ENCODE peak calls at places on chromosome 7, in ten cellular contexts. One of them, this sample, is unnamed.

GRCh38 chr7:114622189-114622588 is 207.6 kb downstream of the FOXP2 start:
- DNase-seq in stimulated activated CD8-positive, alpha-beta memory T cell treated with anti-CD3 and anti-CD28 coated beads, Interleukin-12 subunit alpha, Interleukin-12 subunit beta, amount 100 ng/mL, for 1 hour: no peak
- DNase-seq in type B pancreatic cell: no peak
- DNase-seq in GM12865: no peak
- DNase-seq in kidney glomerular epithelial cell: no peak
- DNase-seq in HFF-Myc: no peak
- DNase-seq in Caki2: no peak
- DNase-seq in occipital lobe: no peak
- DNase-seq in EL: no peak
- DNase-seq in endodermal cell: no peak
- DNase-seq in this sample: no peak

GRCh38 chr7:518630-519428 is 817 bp downstream of the PDGFA start:
- DNase-seq in HFF-Myc: no peak
- DNase-seq in EL: peak; percentile 78
- DNase-seq in occipital lobe: peak; percentile 85
- DNase-seq in kidney glomerular epithelial cell: peak; percentile 59
- DNase-seq in type B pancreatic cell: no peak
- DNase-seq in endodermal cell: peak; percentile 88
- DNase-seq in stimulated activated CD8-positive, alpha-beta memory T cell treated with anti-CD3 and anti-CD28 coated beads, Interleukin-12 subunit alpha, Interleukin-12 subunit beta, amount 100 ng/mL, for 1 hour: no peak
- DNase-seq in Caki2: peak; percentile 85
- DNase-seq in GM12865: peak; percentile 43
- DNase-seq in this sample: no peak

GRCh38 chr7:73433924-73434700 is 534 bp downstream of the FZD9 start:
- DNase-seq in endodermal cell: peak; percentile 83
- DNase-seq in Caki2: no peak
- DNase-seq in occipital lobe: no peak
- DNase-seq in GM12865: no peak
- DNase-seq in stimulated activated CD8-positive, alpha-beta memory T cell treated with anti-CD3 and anti-CD28 coated beads, Interleukin-12 subunit alpha, Interleukin-12 subunit beta, amount 100 ng/mL, for 1 hour: no peak
- DNase-seq in type B pancreatic cell: no peak
- DNase-seq in EL: no peak
- DNase-seq in HFF-Myc: no peak
- DNase-seq in kidney glomerular epithelial cell: no peak
- DNase-seq in this sample: no peak

GRCh38 chr7:2452074-2452507 is 24.1 kb downstream of the GRIFIN start:
- DNase-seq in HFF-Myc: no peak
- DNase-seq in occipital lobe: no peak
- DNase-seq in Caki2: peak; percentile 16
- DNase-seq in kidney glomerular epithelial cell: no peak
- DNase-seq in endodermal cell: peak; percentile 61
- DNase-seq in EL: no peak
- DNase-seq in type B pancreatic cell: no peak
- DNase-seq in stimulated activated CD8-positive, alpha-beta memory T cell treated with anti-CD3 and anti-CD28 coated beads, Interleukin-12 subunit alpha, Interleukin-12 subunit beta, amount 100 ng/mL, for 1 hour: no peak
- DNase-seq in GM12865: no peak
- DNase-seq in this sample: no peak

GRCh38 chr7:153432056-153432455 is 620.1 kb upstream of the DPP6 start:
- DNase-seq in endodermal cell: peak; percentile 76
- DNase-seq in EL: no peak
- DNase-seq in kidney glomerular epithelial cell: no peak
- DNase-seq in type B pancreatic cell: no peak
- DNase-seq in occipital lobe: no peak
- DNase-seq in GM12865: no peak
- DNase-seq in Caki2: no peak
- DNase-seq in HFF-Myc: no peak
- DNase-seq in stimulated activated CD8-positive, alpha-beta memory T cell treated with anti-CD3 and anti-CD28 coated beads, Interleukin-12 subunit alpha, Interleukin-12 subunit beta, amount 100 ng/mL, for 1 hour: no peak
- DNase-seq in this sample: no peak

GRCh38 chr7:45078199-45078681 is 10.5 kb downstream of the NACAD start:
- DNase-seq in EL: no peak
- DNase-seq in occipital lobe: no peak
- DNase-seq in endodermal cell: peak; percentile 57
- DNase-seq in HFF-Myc: no peak
- DNase-seq in Caki2: no peak
- DNase-seq in GM12865: no peak
- DNase-seq in kidney glomerular epithelial cell: no peak
- DNase-seq in stimulated activated CD8-positive, alpha-beta memory T cell treated with anti-CD3 and anti-CD28 coated beads, Interleukin-12 subunit alpha, Interleukin-12 subunit beta, amount 100 ng/mL, for 1 hour: no peak
- DNase-seq in type B pancreatic cell: no peak
- DNase-seq in this sample: no peak

GRCh38 chr7:42236266-42237161 is 495 bp downstream of the GLI3 start:
- DNase-seq in type B pancreatic cell: peak; percentile 80
- DNase-seq in kidney glomerular epithelial cell: no peak
- DNase-seq in Caki2: peak; percentile 69
- DNase-seq in stimulated activated CD8-positive, alpha-beta memory T cell treated with anti-CD3 and anti-CD28 coated beads, Interleukin-12 subunit alpha, Interleukin-12 subunit beta, amount 100 ng/mL, for 1 hour: no peak
- DNase-seq in GM12865: no peak
- DNase-seq in EL: peak; percentile 75
- DNase-seq in occipital lobe: no peak
- DNase-seq in endodermal cell: peak; percentile 85
- DNase-seq in HFF-Myc: no peak
- DNase-seq in this sample: no peak

GRCh38 chr7:130821864-130822263 is 87.9 kb upstream of the KLF14 start:
- DNase-seq in occipital lobe: no peak
- DNase-seq in stimulated activated CD8-positive, alpha-beta memory T cell treated with anti-CD3 and anti-CD28 coated beads, Interleukin-12 subunit alpha, Interleukin-12 subunit beta, amount 100 ng/mL, for 1 hour: no peak
- DNase-seq in EL: peak; percentile 46
- DNase-seq in endodermal cell: no peak
- DNase-seq in Caki2: no peak
- DNase-seq in GM12865: no peak
- DNase-seq in type B pancreatic cell: no peak
- DNase-seq in HFF-Myc: no peak
- DNase-seq in kidney glomerular epithelial cell: no peak
- DNase-seq in this sample: no peak

GRCh38 chr7:154748387-154748786 is 254.5 kb downstream of the PAXIP1 start:
- DNase-seq in stimulated activated CD8-positive, alpha-beta memory T cell treated with anti-CD3 and anti-CD28 coated beads, Interleukin-12 subunit alpha, Interleukin-12 subunit beta, amount 100 ng/mL, for 1 hour: no peak
- DNase-seq in occipital lobe: no peak
- DNase-seq in EL: no peak
- DNase-seq in HFF-Myc: no peak
- DNase-seq in type B pancreatic cell: no peak
- DNase-seq in Caki2: no peak
- DNase-seq in kidney glomerular epithelial cell: no peak
- DNase-seq in endodermal cell: no peak
- DNase-seq in GM12865: no peak
- DNase-seq in this sample: no peak

GRCh38 chr7:90298145-90299038 is 22.7 kb downstream of the FAM237B start:
- DNase-seq in kidney glomerular epithelial cell: peak; percentile 56
- DNase-seq in endodermal cell: no peak
- DNase-seq in type B pancreatic cell: no peak
- DNase-seq in stimulated activated CD8-positive, alpha-beta memory T cell treated with anti-CD3 and anti-CD28 coated beads, Interleukin-12 subunit alpha, Interleukin-12 subunit beta, amount 100 ng/mL, for 1 hour: no peak
- DNase-seq in occipital lobe: no peak
- DNase-seq in GM12865: peak; percentile 26
- DNase-seq in Caki2: peak; percentile 21
- DNase-seq in HFF-Myc: peak; percentile 42
- DNase-seq in EL: peak; percentile 65
- DNase-seq in this sample: peak; percentile 25

GRCh38 chr7:27636326-27637006 is 26.2 kb downstream of the HIBADH start:
- DNase-seq in EL: no peak
- DNase-seq in type B pancreatic cell: no peak
- DNase-seq in stimulated activated CD8-positive, alpha-beta memory T cell treated with anti-CD3 and anti-CD28 coated beads, Interleukin-12 subunit alpha, Interleukin-12 subunit beta, amount 100 ng/mL, for 1 hour: no peak
- DNase-seq in kidney glomerular epithelial cell: no peak
- DNase-seq in GM12865: no peak
- DNase-seq in Caki2: no peak
- DNase-seq in occipital lobe: no peak
- DNase-seq in endodermal cell: no peak
- DNase-seq in HFF-Myc: no peak
- DNase-seq in this sample: no peak

GRCh38 chr7:38558786-38559185 is 72.4 kb downstream of the AMPH start:
- DNase-seq in kidney glomerular epithelial cell: no peak
- DNase-seq in EL: no peak
- DNase-seq in GM12865: no peak
- DNase-seq in occipital lobe: no peak
- DNase-seq in type B pancreatic cell: no peak
- DNase-seq in Caki2: no peak
- DNase-seq in HFF-Myc: no peak
- DNase-seq in endodermal cell: no peak
- DNase-seq in stimulated activated CD8-positive, alpha-beta memory T cell treated with anti-CD3 and anti-CD28 coated beads, Interleukin-12 subunit alpha, Interleukin-12 subunit beta, amount 100 ng/mL, for 1 hour: no peak
- DNase-seq in this sample: no peak

GRCh38 chr7:37947840-37948198 is 27.4 kb downstream of the EPDR1 start:
- DNase-seq in endodermal cell: no peak
- DNase-seq in occipital lobe: no peak
- DNase-seq in EL: no peak
- DNase-seq in type B pancreatic cell: no peak
- DNase-seq in GM12865: no peak
- DNase-seq in Caki2: no peak
- DNase-seq in HFF-Myc: no peak
- DNase-seq in kidney glomerular epithelial cell: no peak
- DNase-seq in stimulated activated CD8-positive, alpha-beta memory T cell treated with anti-CD3 and anti-CD28 coated beads, Interleukin-12 subunit alpha, Interleukin-12 subunit beta, amount 100 ng/mL, for 1 hour: no peak
- DNase-seq in this sample: no peak

GRCh38 chr7:7221602-7222038 is 39.3 kb downstream of the C1GALT1 start:
- DNase-seq in Caki2: peak; percentile 44
- DNase-seq in GM12865: no peak
- DNase-seq in endodermal cell: no peak
- DNase-seq in occipital lobe: no peak
- DNase-seq in HFF-Myc: peak; percentile 43
- DNase-seq in kidney glomerular epithelial cell: peak; percentile 33
- DNase-seq in EL: peak; percentile 84
- DNase-seq in stimulated activated CD8-positive, alpha-beta memory T cell treated with anti-CD3 and anti-CD28 coated beads, Interleukin-12 subunit alpha, Interleukin-12 subunit beta, amount 100 ng/mL, for 1 hour: no peak
- DNase-seq in type B pancreatic cell: no peak
- DNase-seq in this sample: peak; percentile 37

GRCh38 chr7:68176974-68177373 is 1180.3 kb downstream of the TYW1 start:
- DNase-seq in kidney glomerular epithelial cell: peak; percentile 80
- DNase-seq in endodermal cell: peak; percentile 93
- DNase-seq in GM12865: peak; percentile 31
- DNase-seq in Caki2: peak; percentile 90
- DNase-seq in stimulated activated CD8-positive, alpha-beta memory T cell treated with anti-CD3 and anti-CD28 coated beads, Interleukin-12 subunit alpha, Interleukin-12 subunit beta, amount 100 ng/mL, for 1 hour: no peak
- DNase-seq in occipital lobe: no peak
- DNase-seq in type B pancreatic cell: no peak
- DNase-seq in EL: peak; percentile 1
- DNase-seq in HFF-Myc: no peak
- DNase-seq in this sample: peak; percentile 1

GRCh38 chr7:36023025-36023424 is 130.0 kb upstream of the EEPD1 start:
- DNase-seq in HFF-Myc: no peak
- DNase-seq in endodermal cell: peak; percentile 4
- DNase-seq in kidney glomerular epithelial cell: no peak
- DNase-seq in GM12865: no peak
- DNase-seq in Caki2: no peak
- DNase-seq in type B pancreatic cell: no peak
- DNase-seq in occipital lobe: no peak
- DNase-seq in EL: no peak
- DNase-seq in stimulated activated CD8-positive, alpha-beta memory T cell treated with anti-CD3 and anti-CD28 coated beads, Interleukin-12 subunit alpha, Interleukin-12 subunit beta, amount 100 ng/mL, for 1 hour: no peak
- DNase-seq in this sample: no peak

GRCh38 chr7:135168489-135169140 is 1.9 kb downstream of the CYREN start:
- DNase-seq in stimulated activated CD8-positive, alpha-beta memory T cell treated with anti-CD3 and anti-CD28 coated beads, Interleukin-12 subunit alpha, Interleukin-12 subunit beta, amount 100 ng/mL, for 1 hour: no peak
- DNase-seq in kidney glomerular epithelial cell: no peak
- DNase-seq in type B pancreatic cell: no peak
- DNase-seq in endodermal cell: no peak
- DNase-seq in GM12865: no peak
- DNase-seq in occipital lobe: no peak
- DNase-seq in EL: no peak
- DNase-seq in Caki2: no peak
- DNase-seq in HFF-Myc: no peak
- DNase-seq in this sample: no peak

GRCh38 chr7:104900525-104900924 is 113.5 kb upstream of the KMT2E start:
- DNase-seq in HFF-Myc: no peak
- DNase-seq in endodermal cell: no peak
- DNase-seq in type B pancreatic cell: no peak
- DNase-seq in EL: no peak
- DNase-seq in occipital lobe: no peak
- DNase-seq in Caki2: no peak
- DNase-seq in kidney glomerular epithelial cell: no peak
- DNase-seq in GM12865: no peak
- DNase-seq in stimulated activated CD8-positive, alpha-beta memory T cell treated with anti-CD3 and anti-CD28 coated beads, Interleukin-12 subunit alpha, Interleukin-12 subunit beta, amount 100 ng/mL, for 1 hour: no peak
- DNase-seq in this sample: no peak

GRCh38 chr7:39557222-39557621 is 9.0 kb upstream of the YAE1 start:
- DNase-seq in EL: no peak
- DNase-seq in type B pancreatic cell: no peak
- DNase-seq in kidney glomerular epithelial cell: no peak
- DNase-seq in endodermal cell: no peak
- DNase-seq in Caki2: no peak
- DNase-seq in stimulated activated CD8-positive, alpha-beta memory T cell treated with anti-CD3 and anti-CD28 coated beads, Interleukin-12 subunit alpha, Interleukin-12 subunit beta, amount 100 ng/mL, for 1 hour: no peak
- DNase-seq in GM12865: no peak
- DNase-seq in HFF-Myc: no peak
- DNase-seq in occipital lobe: no peak
- DNase-seq in this sample: no peak

GRCh38 chr7:116395125-116395791 is 104.3 kb upstream of the CAV2 start:
- DNase-seq in EL: peak; percentile 88
- DNase-seq in Caki2: peak; percentile 75
- DNase-seq in HFF-Myc: peak; percentile 43
- DNase-seq in stimulated activated CD8-positive, alpha-beta memory T cell treated with anti-CD3 and anti-CD28 coated beads, Interleukin-12 subunit alpha, Interleukin-12 subunit beta, amount 100 ng/mL, for 1 hour: no peak
- DNase-seq in occipital lobe: no peak
- DNase-seq in endodermal cell: peak; percentile 56
- DNase-seq in type B pancreatic cell: no peak
- DNase-seq in kidney glomerular epithelial cell: peak; percentile 85
- DNase-seq in GM12865: no peak
- DNase-seq in this sample: peak; percentile 57

GRCh38 chr7:92061154-92061553 is 73.1 kb downstream of the CYP51A1 start:
- DNase-seq in kidney glomerular epithelial cell: no peak
- DNase-seq in EL: no peak
- DNase-seq in Caki2: no peak
- DNase-seq in stimulated activated CD8-positive, alpha-beta memory T cell treated with anti-CD3 and anti-CD28 coated beads, Interleukin-12 subunit alpha, Interleukin-12 subunit beta, amount 100 ng/mL, for 1 hour: no peak
- DNase-seq in GM12865: no peak
- DNase-seq in type B pancreatic cell: no peak
- DNase-seq in endodermal cell: no peak
- DNase-seq in occipital lobe: no peak
- DNase-seq in HFF-Myc: no peak
- DNase-seq in this sample: no peak

GRCh38 chr7:34720289-34720688 is 62.3 kb downstream of the NPSR1 start:
- DNase-seq in Caki2: no peak
- DNase-seq in GM12865: no peak
- DNase-seq in occipital lobe: no peak
- DNase-seq in endodermal cell: no peak
- DNase-seq in stimulated activated CD8-positive, alpha-beta memory T cell treated with anti-CD3 and anti-CD28 coated beads, Interleukin-12 subunit alpha, Interleukin-12 subunit beta, amount 100 ng/mL, for 1 hour: no peak
- DNase-seq in EL: no peak
- DNase-seq in kidney glomerular epithelial cell: no peak
- DNase-seq in HFF-Myc: no peak
- DNase-seq in type B pancreatic cell: no peak
- DNase-seq in this sample: no peak

GRCh38 chr7:6271091-6271658 is 1.2 kb downstream of the CYTH3 start:
- DNase-seq in HFF-Myc: no peak
- DNase-seq in type B pancreatic cell: no peak
- DNase-seq in occipital lobe: peak; percentile 54
- DNase-seq in GM12865: no peak
- DNase-seq in stimulated activated CD8-positive, alpha-beta memory T cell treated with anti-CD3 and anti-CD28 coated beads, Interleukin-12 subunit alpha, Interleukin-12 subunit beta, amount 100 ng/mL, for 1 hour: peak; percentile 27
- DNase-seq in kidney glomerular epithelial cell: peak; percentile 31
- DNase-seq in Caki2: peak; percentile 55
- DNase-seq in endodermal cell: peak; percentile 68
- DNase-seq in EL: peak; percentile 73
- DNase-seq in this sample: peak; percentile 23

GRCh38 chr7:12199363-12199762 is 11.7 kb upstream of the TMEM106B start:
- DNase-seq in GM12865: no peak
- DNase-seq in endodermal cell: no peak
- DNase-seq in occipital lobe: no peak
- DNase-seq in HFF-Myc: no peak
- DNase-seq in EL: no peak
- DNase-seq in stimulated activated CD8-positive, alpha-beta memory T cell treated with anti-CD3 and anti-CD28 coated beads, Interleukin-12 subunit alpha, Interleukin-12 subunit beta, amount 100 ng/mL, for 1 hour: no peak
- DNase-seq in type B pancreatic cell: no peak
- DNase-seq in kidney glomerular epithelial cell: peak; percentile 59
- DNase-seq in Caki2: peak; percentile 58
- DNase-seq in this sample: peak; percentile 76

GRCh38 chr7:157336383-157337315 is at the start of gene DNAJB6:
- DNase-seq in Caki2: peak; percentile 89
- DNase-seq in HFF-Myc: peak; percentile 70
- DNase-seq in EL: peak; percentile 92
- DNase-seq in occipital lobe: peak; percentile 79
- DNase-seq in type B pancreatic cell: peak; percentile 95
- DNase-seq in kidney glomerular epithelial cell: peak; percentile 91
- DNase-seq in GM12865: peak; percentile 96
- DNase-seq in stimulated activated CD8-positive, alpha-beta memory T cell treated with anti-CD3 and anti-CD28 coated beads, Interleukin-12 subunit alpha, Interleukin-12 subunit beta, amount 100 ng/mL, for 1 hour: peak; percentile 94
- DNase-seq in endodermal cell: peak; percentile 97
- DNase-seq in this sample: peak; percentile 18

GRCh38 chr7:47100815-47101435 is 481.0 kb downstream of the TNS3 start:
- DNase-seq in kidney glomerular epithelial cell: no peak
- DNase-seq in type B pancreatic cell: no peak
- DNase-seq in Caki2: peak; percentile 38
- DNase-seq in GM12865: peak; percentile 18
- DNase-seq in occipital lobe: no peak
- DNase-seq in endodermal cell: peak; percentile 91
- DNase-seq in EL: peak; percentile 70
- DNase-seq in stimulated activated CD8-positive, alpha-beta memory T cell treated with anti-CD3 and anti-CD28 coated beads, Interleukin-12 subunit alpha, Interleukin-12 subunit beta, amount 100 ng/mL, for 1 hour: no peak
- DNase-seq in HFF-Myc: no peak
- DNase-seq in this sample: no peak